ENCODE peak calls at places on chromosome 2, in nine cellular contexts. P, Y, H, S, J, D, Z, E and O are unnamed samples.
A peak's percentile ranks its signal among the peaks of the same experiment; 100 is the strongest.

GRCh38 chr2:99863236-99863913 is 279.0 kb downstream of the AFF3 start:
- DNase-seq in J (no peak), Y (no peak), E (no peak), H (peak; percentile 43), Z (no peak), P (no peak), S (no peak), D (no peak), O (no peak)

GRCh38 chr2:168851674-168852320 is 38.4 kb downstream of the SPC25 start:
- DNase-seq in E (no peak), D (no peak), S (peak; percentile 12), Z (peak; percentile 56), P (peak; percentile 62), H (no peak), Y (no peak), J (no peak), O (no peak)

GRCh38 chr2:45542013-45542412 is 69.1 kb downstream of the SRBD1 start:
- DNase-seq in E (no peak), S (no peak), Y (peak; percentile 52), Z (no peak), H (no peak), D (no peak), P (no peak), J (no peak), O (no peak)

GRCh38 chr2:98114643-98115355 is 27.8 kb downstream of the VWA3B start:
- DNase-seq in H (no peak), S (no peak), D (no peak), J (no peak), P (no peak), E (no peak), Y (no peak), Z (peak; percentile 62), O (no peak)

GRCh38 chr2:68237404-68237803 is 14.9 kb downstream of the PPP3R1 start:
- DNase-seq in D (no peak), E (no peak), Y (no peak), J (no peak), H (no peak), P (no peak), S (no peak), Z (no peak), O (no peak)

GRCh38 chr2:240868286-240869108 is at the start of gene AGXT:
- DNase-seq in P (no peak), J (no peak), E (no peak), S (no peak), D (no peak), Z (peak; percentile 9), Y (peak; percentile 71), H (peak; percentile 62), O (no peak)

GRCh38 chr2:231531408-231532188 is 1.4 kb upstream of the NMUR1 start:
- DNase-seq in H (no peak), Z (no peak), D (no peak), P (no peak), S (no peak), E (no peak), J (no peak), Y (no peak), O (no peak)

GRCh38 chr2:75540994-75541393 is 19.7 kb downstream of the EVA1A start:
- DNase-seq in E (no peak), H (no peak), J (no peak), S (no peak), P (no peak), Z (no peak), D (no peak), Y (no peak), O (no peak)

GRCh38 chr2:219082332-219082958 is 21.7 kb upstream of the IHH start:
- DNase-seq in H (no peak), S (no peak), D (no peak), Z (no peak), Y (no peak), P (no peak), E (no peak), J (no peak), O (no peak)

GRCh38 chr2:239465017-239466001 is 64.5 kb upstream of the HDAC4 start:
- DNase-seq in S (peak; percentile 20), H (peak; percentile 73), J (no peak), D (peak; percentile 85), Y (peak; percentile 84), P (peak; percentile 8), E (peak; percentile 34), Z (peak; percentile 59), O (no peak)

GRCh38 chr2:105872142-105872728 is 127.5 kb downstream of the NCK2 start:
- DNase-seq in Z (no peak), E (no peak), S (no peak), P (no peak), J (no peak), D (no peak), Y (peak; percentile 79), H (no peak), O (no peak)

GRCh38 chr2:44740678-44741077 is 200.8 kb upstream of the SIX3 start:
- DNase-seq in P (no peak), D (no peak), Y (no peak), J (no peak), E (no peak), S (no peak), H (peak; percentile 12), Z (no peak), O (no peak)

GRCh38 chr2:106197878-106198277 is 3.8 kb upstream of the UXS1 start:
- DNase-seq in J (no peak), P (no peak), D (no peak), S (no peak), H (peak; percentile 75), Y (no peak), Z (no peak), E (no peak), O (no peak)

GRCh38 chr2:176100547-176101140 is 1.0 kb downstream of the HOXD12 start:
- DNase-seq in Y (no peak), H (no peak), P (no peak), J (no peak), E (no peak), D (no peak), S (no peak), Z (no peak), O (no peak)